ENCODE peak calls at places on chromosomes 5 and 9, in seven cellular contexts. A is thyroid gland, J is body of pancreas, R is fibroblast of mammary gland, W is AG04449, K is epithelial cell of proximal tubule, N is fibroblast of lung. I is an unnamed sample.

GRCh38 chr5:148541054-148541835 is 113.1 kb downstream of the HTR4 start:
- DNase-seq in N (no peak), K (no peak), W (no peak), J (no peak), A (no peak), R (no peak), I (peak)

GRCh38 chr9:69502671-69503301 is 169.4 kb downstream of the APBA1 start:
- DNase-seq in A (no peak), K (no peak), N (peak), W (no peak), R (peak), J (no peak), I (peak)

GRCh38 chr5:170745481-170746061 is 38.0 kb upstream of the GABRP start:
- DNase-seq in J (no peak), A (peak), W (no peak), K (no peak), R (no peak), N (peak), I (peak)

GRCh38 chr5:75558972-75559632 is 47.4 kb downstream of the POLK start:
- DNase-seq in K (no peak), N (no peak), W (no peak), J (no peak), R (peak), A (no peak), I (no peak)

GRCh38 chr9:134301387-134302129 is 24.7 kb upstream of the RXRA start:
- DNase-seq in N (peak), W (no peak), K (no peak), A (no peak), J (no peak), R (no peak), I (peak)

GRCh38 chr5:157845894-157846598 is 12.9 kb downstream of the CLINT1 start:
- DNase-seq in K (no peak), J (no peak), N (no peak), R (no peak), W (no peak), A (no peak), I (no peak)

GRCh38 chr9:97855486-97855875 is 2.5 kb downstream of the FOXE1 start:
- DNase-seq in R (no peak), N (no peak), W (no peak), A (no peak), K (no peak), J (no peak), I (no peak)

GRCh38 chr5:38598994-38599611 is 42.7 kb upstream of the LIFR start:
- DNase-seq in J (no peak), W (peak), N (peak), R (peak), K (no peak), A (no peak), I (peak)

GRCh38 chr5:134524826-134525686 is at the start of gene JADE2:
- DNase-seq in N (peak), J (peak), R (peak), K (no peak), W (no peak), A (peak), I (peak)

GRCh38 chr9:130345993-130346385 is 80.4 kb downstream of the HMCN2 start:
- DNase-seq in R (no peak), W (no peak), N (no peak), K (no peak), A (no peak), J (no peak), I (no peak)

GRCh38 chr9:137055385-137056364 is 1.8 kb upstream of the ENTPD2 start:
- DNase-seq in K (no peak), R (peak), N (peak), W (no peak), A (peak), J (peak), I (no peak)

GRCh38 chr5:138574744-138575193 is 432 bp downstream of the HSPA9 start:
- DNase-seq in J (no peak), R (peak), K (no peak), N (no peak), A (no peak), W (no peak), I (peak)

GRCh38 chr5:37859805-37860204 is 20.0 kb upstream of the GDNF start:
- DNase-seq in R (no peak), N (no peak), A (no peak), J (no peak), K (no peak), W (no peak), I (no peak)

GRCh38 chr9:16442622-16443021 is 427.8 kb downstream of the BNC2 start:
- DNase-seq in N (peak), R (peak), A (peak), J (no peak), W (no peak), K (peak), I (peak)

GRCh38 chr9:26946753-26947727 is at the start of gene PLAA:
- DNase-seq in N (peak), K (peak), R (peak), A (peak), J (peak), W (peak), I (peak)

GRCh38 chr5:24816206-24816605 is 171.4 kb upstream of the CDH10 start:
- DNase-seq in R (no peak), A (no peak), W (no peak), J (no peak), N (peak), K (no peak), I (no peak)

GRCh38 chr5:136620016-136620419 is 254.7 kb upstream of the TRPC7 start:
- DNase-seq in J (no peak), N (peak), W (peak), R (peak), K (no peak), A (no peak), I (peak)

GRCh38 chr5:56019306-56020272 is 24.8 kb upstream of the IL6ST start:
- DNase-seq in R (peak), W (no peak), A (no peak), K (no peak), N (no peak), J (no peak), I (no peak)

GRCh38 chr9:125147401-125147951 is 4.1 kb upstream of the SCAI start:
- DNase-seq in W (no peak), A (no peak), K (no peak), R (no peak), J (no peak), N (no peak), I (no peak)

DNA sequence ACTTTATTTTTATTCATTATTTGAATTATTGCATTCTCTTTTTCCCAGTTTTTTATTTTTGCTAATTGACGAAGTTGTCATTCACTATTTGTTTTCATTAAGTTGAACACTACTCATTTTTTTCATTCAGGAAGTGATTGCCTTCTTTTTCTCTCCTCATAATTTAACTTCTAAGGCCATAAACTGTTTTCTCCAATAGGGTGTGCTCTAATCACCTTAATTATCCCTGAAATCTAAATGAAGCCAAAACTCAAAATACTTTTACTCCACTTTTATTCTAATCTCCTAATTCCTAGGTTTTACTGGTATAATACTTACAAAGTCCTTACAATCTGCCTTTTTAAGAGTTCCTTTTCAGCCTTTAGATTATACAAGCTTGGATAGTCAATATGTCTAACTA is 2.9 kb upstream of the OR13C2 start:
- DNase-seq in N (no peak), J (no peak), A (no peak), R (peak), K (no peak), W (no peak), I (peak)
- TF ChIP-seq CTCF in N (no peak), J (no peak), A (no peak), R (peak), K (peak), W (no peak), I (peak)

GRCh38 chr9:86077286-86077685 is 22.1 kb downstream of the GOLM1 start:
- DNase-seq in N (no peak), K (no peak), W (no peak), A (no peak), R (no peak), J (no peak), I (no peak)
- H3K4me3 ChIP-seq in N (no peak), K (no peak), W (no peak), A (no peak), R (no peak), J (no peak), I (no peak)

GRCh38 chr5:130912088-130912487 is 253.0 kb downstream of the HINT1 start:
- DNase-seq in J (no peak), W (no peak), N (no peak), K (no peak), R (peak), A (no peak), I (peak)
- TF ChIP-seq CTCF in J (no peak), W (no peak), N (no peak), K (peak), R (peak), A (no peak), I (peak)

DNA sequence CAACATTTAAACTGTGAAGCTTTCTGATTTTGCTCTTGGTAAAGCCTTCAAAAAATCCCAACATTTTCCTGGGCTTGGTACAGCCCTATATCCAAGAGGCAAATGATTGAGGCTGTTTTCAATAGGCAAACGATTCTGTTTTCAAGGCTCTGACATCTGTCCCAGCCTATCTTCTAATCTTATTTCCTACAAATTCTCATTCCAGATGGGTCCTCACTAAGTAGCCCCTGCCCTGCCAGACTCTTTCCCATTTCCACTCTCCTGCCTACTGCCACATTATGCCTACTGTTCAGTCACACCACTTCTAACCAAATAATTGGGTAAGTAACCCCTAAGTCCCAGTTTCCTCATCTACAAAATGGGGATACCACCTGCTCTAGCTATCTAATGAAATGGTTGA is 3.5 kb downstream of the GBA2 start:
- DNase-seq in A (no peak), K (no peak), W (no peak), N (no peak), J (no peak), R (no peak), I (no peak)
- H3K4me3 ChIP-seq in A (no peak), K (peak), W (no peak), N (no peak), J (no peak), R (no peak), I (no peak)

DNA sequence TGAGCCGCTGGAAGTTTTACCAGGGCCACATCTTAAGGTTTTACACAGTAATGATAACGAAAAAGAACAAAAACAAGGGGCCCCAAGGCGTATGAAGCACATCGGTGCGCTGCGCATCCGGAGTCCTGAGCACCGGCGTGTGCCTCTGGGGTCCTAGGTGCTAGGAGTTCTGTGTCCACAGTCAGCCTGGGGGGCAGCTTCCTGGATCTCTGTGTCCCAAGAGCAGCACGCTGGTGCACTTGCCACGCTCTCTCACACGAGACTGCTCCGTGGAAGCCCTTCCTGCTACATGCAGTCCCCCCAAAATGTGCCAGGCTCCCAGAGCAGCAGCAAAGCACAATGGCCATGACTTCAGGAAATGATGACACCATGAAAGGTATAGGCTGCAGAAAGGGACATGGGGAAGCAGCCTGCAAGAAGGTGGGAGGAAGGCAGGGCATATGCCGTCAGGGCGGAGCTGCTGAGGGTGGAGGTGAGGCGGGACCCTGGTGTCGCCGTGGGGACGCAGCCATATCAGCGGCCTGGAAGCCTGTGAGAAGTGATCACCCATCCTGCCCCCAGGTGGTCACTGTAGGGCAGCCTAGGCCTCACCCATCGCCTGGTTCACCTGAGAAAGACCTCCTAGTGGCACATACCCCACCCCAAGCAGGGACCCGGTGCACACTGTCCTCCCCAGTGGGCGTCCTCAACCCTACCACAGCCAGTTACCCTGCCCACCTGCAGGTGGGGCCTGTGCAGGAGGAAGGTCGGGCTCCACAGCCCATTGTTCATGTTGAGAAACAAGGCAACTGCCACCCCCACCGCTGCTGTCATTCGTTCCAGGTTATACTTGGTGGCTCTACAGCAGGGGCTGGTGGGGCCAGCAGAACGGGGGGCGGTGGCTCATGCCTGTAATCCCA is 23.6 kb upstream of the SLC6A3 start:
- DNase-seq in R (no peak), K (no peak), J (no peak), N (no peak), A (no peak), W (no peak), I (no peak)
- TF ChIP-seq CTCF in R (no peak), K (no peak), J (no peak), N (no peak), A (no peak), W (no peak), I (no peak)

GRCh38 chr5:168528521-168529360 is at the start of gene FBLL1:
- DNase-seq in R (peak), W (no peak), J (no peak), K (no peak), N (peak), A (peak), I (peak)
- H3K4me3 ChIP-seq in R (peak), W (peak), J (no peak), K (peak), N (no peak), A (peak), I (no peak)

GRCh38 chr5:96377167-96377566 is 55.9 kb downstream of the PCSK1 start:
- DNase-seq in N (peak), R (no peak), K (no peak), A (no peak), J (no peak), W (no peak), I (peak)
- TF ChIP-seq CTCF in N (no peak), R (no peak), K (no peak), A (no peak), J (no peak), W (no peak), I (no peak)

I was measured in epithelial cell of esophagus.